ENCODE peak calls at places on chromosomes 1 and 21, in eight cellular contexts. M is NCI-H460; B is neural crest cell; I is iris pigment epithelial cell; H is AG09319; G is stimulated activated CD4-positive, alpha-beta T cell treated with anti-CD3 and anti-CD28 coated beads, Interleukin-12 subunit alpha, Interleukin-12 subunit beta, amount 100 ng/mL, for 24 hours; E is T-cell; V is endothelial cell. S is an unnamed sample.
A peak's percentile ranks its signal among the peaks of the same experiment; 100 is the strongest.

GRCh38 chr1:12410351-12410750 is 180.5 kb downstream of the VPS13D start:
- DNase-seq in E (no peak), B (no peak), V (no peak), H (no peak), I (no peak), G (no peak), M (no peak), S (no peak)

GRCh38 chr1:204232530-204232929 is 18.7 kb upstream of the GOLT1A start:
- DNase-seq in I (peak; percentile 21), M (no peak), G (no peak), B (no peak), E (no peak), H (peak; percentile 19), V (no peak), S (no peak)

GRCh38 chr21:45327458-45328197 is 39.9 kb upstream of the POFUT2 start:
- DNase-seq in B (no peak), E (no peak), M (no peak), I (no peak), H (no peak), G (no peak), V (no peak), S (no peak)

GRCh38 chr1:207015791-207016190 is 16.8 kb downstream of the C1orf116 start:
- DNase-seq in M (no peak), G (no peak), B (no peak), H (no peak), E (no peak), I (no peak), V (no peak), S (no peak)

GRCh38 chr1:201561604-201562003 is 22.7 kb downstream of the NAV1 start:
- DNase-seq in H (no peak), B (no peak), V (no peak), M (no peak), I (no peak), G (no peak), E (no peak), S (no peak)

GRCh38 chr1:78145105-78145580 is 99.4 kb downstream of the GIPC2 start:
- DNase-seq in M (peak; percentile 47), B (peak; percentile 43), G (no peak), E (no peak), I (peak; percentile 88), V (peak; percentile 52), H (peak; percentile 66), S (peak; percentile 42)

GRCh38 chr1:176854725-176855433 is 309.6 kb downstream of the ASTN1 start:
- DNase-seq in V (no peak), G (no peak), B (no peak), M (no peak), H (no peak), E (no peak), I (no peak), S (no peak)

GRCh38 chr21:14825405-14826032 is 239.3 kb downstream of the NRIP1 start:
- DNase-seq in I (no peak), V (no peak), B (no peak), M (no peak), E (no peak), H (no peak), G (no peak), S (no peak)

GRCh38 chr1:89190017-89190416 is 8.7 kb downstream of the GBP4 start:
- DNase-seq in H (no peak), M (no peak), V (no peak), E (no peak), I (no peak), G (no peak), B (no peak), S (no peak)

GRCh38 chr1:244302889-244303609 is 148.7 kb downstream of the ADSS2 start:
- DNase-seq in E (no peak), G (no peak), H (no peak), I (no peak), V (no peak), M (peak; percentile 27), B (no peak), S (no peak)

GRCh38 chr21:26570203-26570602 is 2.9 kb downstream of the CYYR1 start:
- DNase-seq in I (no peak), B (no peak), G (no peak), V (peak; percentile 17), E (no peak), M (no peak), H (no peak), S (no peak)

GRCh38 chr1:15851251-15852035 is 3.9 kb downstream of the SPEN start:
- DNase-seq in B (no peak), I (no peak), M (no peak), G (no peak), E (no peak), V (no peak), H (no peak), S (no peak)

GRCh38 chr1:63924600-63924999 is 150.8 kb downstream of the ROR1 start:
- DNase-seq in B (no peak), H (no peak), I (no peak), M (no peak), V (no peak), E (no peak), G (no peak), S (no peak)

GRCh38 chr1:11568687-11569086 is 85.5 kb downstream of the FBXO2 start:
- DNase-seq in G (no peak), M (no peak), E (no peak), H (no peak), I (peak; percentile 5), V (no peak), B (no peak), S (no peak)

S was measured in naive thymus-derived CD8-positive, alpha-beta T cell.